ENCODE peak calls at places on chromosome 10, in six cellular contexts. A, X, S, R, Y and K are unnamed samples. For H3K9me3, the result is how much of the 10 kb centered on the place peaks cover.

GRCh38 chr10:50991496-50992355 is 82.6 kb upstream of the PRKG1 start:
- DNase-seq in Y (no peak), A (peak), X (no peak), S (peak), R (no peak), K (no peak)

GRCh38 chr10:122181901-122182799 is 88.9 kb upstream of the BTBD16 start:
- DNase-seq in R (no peak), A (peak), X (no peak), Y (no peak), S (no peak), K (no peak)

GRCh38 chr10:86058964-86059363 is 307.6 kb downstream of the GRID1 start:
- DNase-seq in Y (no peak), R (peak), X (no peak), A (no peak), S (no peak), K (peak)

GRCh38 chr10:79984851-79985250 is 35.9 kb upstream of the SFTPD start:
- DNase-seq in R (no peak), Y (no peak), S (no peak), A (no peak), X (no peak), K (no peak)

GRCh38 chr10:124459395-124459794 is 2.2 kb upstream of the LHPP start:
- DNase-seq in A (no peak), S (no peak), Y (no peak), R (no peak), X (no peak), K (no peak)

GRCh38 chr10:95628786-95629185 is 27.7 kb downstream of the ALDH18A1 start:
- DNase-seq in A (no peak), R (no peak), X (no peak), S (no peak), Y (no peak), K (no peak)

GRCh38 chr10:113558336-113558735 is 5.5 kb downstream of the HABP2 start:
- DNase-seq in Y (no peak), S (no peak), R (no peak), X (no peak), A (no peak), K (no peak)

GRCh38 chr10:14549496-14549895 is 218.8 kb upstream of the FRMD4A start:
- DNase-seq in S (no peak), Y (no peak), X (no peak), A (peak), R (no peak), K (no peak)

GRCh38 chr10:44424953-44425352 is 40.1 kb upstream of the CXCL12 start:
- DNase-seq in X (no peak), A (no peak), R (no peak), Y (no peak), S (no peak), K (no peak)

GRCh38 chr10:77168161-77168560 is 469.4 kb downstream of the KCNMA1 start:
- DNase-seq in S (no peak), X (no peak), A (no peak), R (no peak), Y (no peak), K (no peak)

GRCh38 chr10:28125701-28126100 is 126.8 kb upstream of the ODAD2 start:
- DNase-seq in A (peak), X (no peak), R (no peak), Y (no peak), S (no peak), K (no peak)

GRCh38 chr10:47364366-47364765 is 16.2 kb downstream of the RBP3 start:
- DNase-seq in R (no peak), S (no peak), Y (no peak), A (no peak), X (no peak), K (no peak)

GRCh38 chr10:27252267-27253000 is 11.8 kb upstream of the ACBD5 start:
- DNase-seq in S (peak), Y (no peak), A (peak), R (peak), X (no peak), K (no peak)

GRCh38 chr10:11547111-11547625 is 64.3 kb downstream of the USP6NL start:
- DNase-seq in X (no peak), S (no peak), R (no peak), Y (no peak), A (peak), K (no peak)

GRCh38 chr10:14583252-14583651 is 191.4 kb downstream of the FAM107B start:
- DNase-seq in R (no peak), A (no peak), Y (no peak), S (peak), X (no peak), K (no peak)

DNA sequence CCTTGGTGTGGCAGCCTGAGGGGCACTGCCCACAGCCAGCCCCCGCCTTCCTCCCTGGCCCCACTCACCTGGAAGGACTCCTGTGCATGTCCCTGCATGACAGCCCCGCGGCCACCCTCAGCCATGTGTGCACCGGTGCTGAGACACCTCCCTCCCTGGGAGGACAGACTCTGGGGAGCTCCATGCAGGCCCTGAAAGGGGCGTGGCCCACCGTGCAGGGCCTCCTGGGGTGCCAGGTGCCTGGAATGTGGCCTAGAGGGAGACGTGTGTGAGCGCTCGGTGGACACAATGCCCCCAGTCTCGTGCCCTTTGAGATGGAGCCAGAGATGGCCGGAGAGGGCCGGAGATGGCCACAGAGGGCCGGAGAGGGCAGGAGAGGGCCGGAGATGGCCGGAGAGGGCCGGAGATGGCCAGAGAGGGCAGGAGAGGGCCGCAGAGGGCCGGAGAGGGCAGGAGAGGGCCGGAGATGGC is 59.1 kb upstream of the PPP2R2D start:
- DNase-seq in X (no peak), Y (no peak), S (no peak), A (no peak), R (no peak), K (no peak)
- TF ChIP-seq CTCF in X (no peak), Y (no peak), S (no peak), A (no peak), R (no peak), K (no peak)

DNA sequence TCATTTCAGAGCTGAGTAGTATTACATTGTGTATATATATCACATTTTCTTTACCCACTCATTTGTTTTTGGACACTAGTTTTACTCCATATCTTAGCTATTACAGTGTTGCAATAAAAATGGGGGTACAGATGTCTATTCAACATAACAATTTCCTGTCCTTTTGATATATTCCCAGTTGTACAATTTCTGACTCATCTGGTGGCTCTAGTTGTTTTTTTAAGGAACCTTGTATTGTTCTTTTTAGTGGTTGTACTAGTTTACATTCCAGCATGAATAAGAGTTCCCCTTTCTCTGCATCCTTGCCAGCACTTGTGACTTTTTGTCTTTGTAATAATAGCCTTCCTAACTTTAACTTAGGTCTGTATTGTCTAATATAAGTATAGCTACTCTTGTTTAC is 739.9 kb downstream of the XPNPEP1 start:
- DNase-seq in S (no peak), X (no peak), Y (no peak), R (no peak), A (no peak), K (no peak)
- H3K9me3 ChIP-seq in S (under half), X (under half), Y (under half), R (under half), A (under half), K (under half)

DNA sequence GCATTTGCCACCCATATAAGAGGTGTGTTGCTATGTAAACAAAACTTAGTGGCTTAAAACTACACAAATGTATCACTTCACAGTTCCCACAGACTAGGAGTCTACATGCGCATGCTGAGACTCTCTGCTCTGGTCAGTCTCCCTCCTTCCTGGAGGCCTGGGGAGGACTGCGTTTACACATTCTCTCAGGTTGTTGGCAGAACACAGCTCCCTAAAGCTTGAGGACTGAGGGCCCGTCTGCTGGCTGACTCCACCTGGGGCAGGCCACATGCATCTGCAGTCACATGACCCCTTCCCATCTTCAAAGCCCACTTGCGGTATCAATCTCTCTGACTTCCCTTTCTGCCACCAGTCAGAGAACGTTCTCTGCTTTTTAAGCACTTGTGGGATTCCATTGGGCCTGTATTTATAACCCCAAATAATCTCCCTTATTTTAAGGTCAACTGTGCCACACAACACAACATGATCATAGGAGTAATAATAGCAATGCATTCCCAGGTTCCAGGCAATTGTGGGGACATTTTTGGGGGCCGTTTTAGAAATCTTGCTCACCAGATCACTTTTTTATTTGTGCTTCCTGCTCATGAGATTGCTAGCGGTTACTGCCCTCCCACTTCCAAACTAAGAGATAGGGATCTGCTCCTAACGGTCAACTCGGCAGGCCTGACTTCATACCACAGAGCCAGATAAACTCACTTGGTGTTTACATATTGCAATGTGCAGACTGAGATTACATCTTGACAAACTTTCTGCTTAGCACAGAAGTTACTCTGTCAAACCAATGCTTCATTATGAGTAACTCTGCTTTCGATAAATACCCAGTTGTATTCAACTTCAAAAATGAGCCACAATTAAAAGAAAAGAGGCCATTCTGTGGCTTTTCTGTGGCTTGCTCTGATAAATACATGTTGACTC is 96.3 kb downstream of the ALOX5 start:
- DNase-seq in Y (no peak), A (peak), R (no peak), X (peak), S (no peak), K (no peak)
- H3K27ac ChIP-seq in Y (no peak), A (peak), R (peak), X (no peak), S (peak), K (no peak)

DNA sequence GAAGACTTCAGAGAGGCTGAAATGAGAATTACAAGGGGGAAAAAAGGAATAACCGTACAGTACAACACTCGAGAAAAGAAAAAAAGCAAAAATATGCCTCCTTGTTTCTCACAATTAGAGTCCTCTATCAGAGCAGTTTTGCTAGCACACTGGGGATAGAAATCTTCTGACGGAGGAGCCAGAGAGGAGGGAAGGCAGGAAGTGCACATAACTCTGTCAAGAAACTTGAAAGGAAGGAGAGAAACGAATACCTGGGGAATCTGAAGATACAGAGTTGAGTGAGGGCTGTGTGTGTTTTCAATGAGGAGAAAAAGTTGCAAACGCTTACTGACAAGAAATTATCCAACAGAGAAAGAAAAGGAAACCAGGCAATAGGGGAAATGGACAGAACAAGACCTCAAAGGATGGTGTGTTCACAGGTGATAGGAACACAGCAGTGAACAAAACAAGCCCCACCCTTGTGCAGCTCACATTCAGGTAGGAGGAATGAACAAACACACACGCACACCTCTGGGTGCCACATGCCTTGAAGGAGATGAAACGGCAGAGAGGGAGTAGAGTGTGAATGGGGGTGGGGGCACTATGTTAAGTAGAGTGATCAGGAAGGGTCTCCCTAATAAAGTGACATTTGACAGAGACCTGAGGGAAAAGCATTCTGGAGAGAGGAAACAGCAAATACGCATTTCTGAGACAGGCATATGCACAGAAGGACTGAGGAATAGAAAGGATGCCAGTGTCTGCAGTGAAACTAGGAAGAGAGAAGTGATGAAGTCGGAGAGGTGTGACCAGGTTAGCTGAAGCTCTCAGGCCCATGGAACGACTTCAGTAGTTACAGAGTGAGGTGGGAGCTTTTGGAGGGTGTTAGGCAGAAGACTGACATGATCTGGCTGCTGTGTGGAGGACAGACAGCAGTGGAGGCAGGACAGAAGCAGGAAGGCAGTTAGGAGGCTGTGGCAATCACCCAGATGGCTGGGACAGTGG is 46.7 kb upstream of the SPOCK2 start:
- DNase-seq in S (no peak), A (no peak), R (no peak), X (no peak), Y (no peak), K (no peak)
- TF ChIP-seq CTCF in S (no peak), A (no peak), R (no peak), X (no peak), Y (no peak), K (no peak)

GRCh38 chr10:37675449-37675848 is 182.0 kb downstream of the ZNF248 start:
- DNase-seq in A (no peak), R (no peak), S (no peak), X (no peak), Y (no peak), K (no peak)
- H3K9me3 ChIP-seq in A (under half), R (under half), S (under half), X (under half), Y (under half), K (under half)